ENCODE peak calls at places on chromosomes 11 and 22, in five cellular contexts. Z is K562, R is A549, J is IMR-90, C is HepG2. S is an unnamed sample.

GRCh38 chr11:117743121-117743815 is 53.7 kb downstream of the DSCAML1 start:
- DNase-seq in J (no peak), C (no peak), Z (no peak), R (no peak), S (no peak)

GRCh38 chr22:22836635-22837034 is 51.0 kb upstream of the IGLL5 start:
- DNase-seq in C (no peak), R (peak; percentile 6), Z (peak; percentile 53), J (no peak), S (no peak)

GRCh38 chr11:132866783-132867545 is 665.3 kb downstream of the OPCML start:
- DNase-seq in Z (no peak), C (no peak), J (peak; percentile 37), R (no peak), S (no peak)

GRCh38 chr11:25734592-25735211 is 597.2 kb upstream of the ANO3 start:
- DNase-seq in R (no peak), J (peak; percentile 19), Z (no peak), C (peak; percentile 8), S (no peak)

GRCh38 chr11:34052608-34053160 is 1.2 kb downstream of the CAPRIN1 start:
- DNase-seq in R (peak; percentile 36), Z (peak; percentile 47), C (no peak), J (no peak), S (no peak)

GRCh38 chr11:18312663-18313420 is 9.1 kb downstream of the HPS5 start:
- DNase-seq in R (no peak), C (no peak), Z (no peak), J (peak; percentile 44), S (no peak)

GRCh38 chr11:134207538-134208239 is 16.1 kb downstream of the NCAPD3 start:
- DNase-seq in C (peak; percentile 9), J (no peak), R (peak; percentile 25), Z (peak; percentile 55), S (peak; percentile 82)

GRCh38 chr22:25420925-25421904 is 143.3 kb upstream of the GRK3 start:
- DNase-seq in J (no peak), R (peak; percentile 40), C (no peak), Z (no peak), S (peak; percentile 70)

GRCh38 chr11:76369406-76369805 is 11.5 kb downstream of the THAP12 start:
- DNase-seq in J (no peak), Z (no peak), C (no peak), R (no peak), S (no peak)

DNA sequence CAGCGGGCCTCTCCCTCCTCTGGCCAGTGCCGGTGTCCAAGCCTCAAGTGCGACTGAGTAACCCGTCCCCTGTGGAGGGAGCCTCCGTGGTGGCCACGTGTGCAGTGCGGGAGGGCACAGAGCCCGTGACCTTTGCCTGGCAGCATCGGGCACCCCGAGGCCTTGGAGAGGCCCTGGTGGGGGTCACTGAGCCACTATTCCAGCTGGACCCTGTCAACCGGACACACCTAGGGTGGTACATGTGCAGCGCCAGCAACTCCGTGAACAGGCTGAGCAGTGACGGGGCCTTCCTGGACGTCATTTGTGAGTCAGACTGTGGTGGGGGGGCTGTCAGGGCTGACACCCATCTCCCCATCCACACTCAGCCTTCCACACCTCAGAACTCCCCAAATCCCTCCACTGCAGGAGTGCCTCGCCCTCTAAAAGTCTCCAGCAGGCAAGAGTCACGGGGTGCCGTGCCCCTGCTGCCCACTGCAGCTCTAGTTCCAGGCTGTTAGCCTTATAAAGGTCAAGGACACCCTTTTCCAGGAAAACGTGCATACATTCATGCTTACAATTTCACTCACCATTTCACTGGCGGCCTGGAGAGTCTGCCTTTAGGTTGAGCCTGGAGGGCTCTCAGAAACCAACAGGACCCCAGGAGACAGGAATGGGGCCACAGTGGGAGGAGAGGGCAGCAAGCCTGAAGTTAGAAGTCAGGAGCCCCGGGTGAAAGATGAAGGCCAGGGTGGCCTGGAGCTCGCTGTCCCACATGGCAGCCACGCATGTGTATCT is 2.6 kb downstream of the VSIG10L2 start:
- DNase-seq in R (no peak), Z (no peak), C (no peak), J (no peak), S (peak; percentile 38)
- TF ChIP-seq MAFK in R (no peak), Z (no peak), C (no peak), J (no peak), S (no peak)

DNA sequence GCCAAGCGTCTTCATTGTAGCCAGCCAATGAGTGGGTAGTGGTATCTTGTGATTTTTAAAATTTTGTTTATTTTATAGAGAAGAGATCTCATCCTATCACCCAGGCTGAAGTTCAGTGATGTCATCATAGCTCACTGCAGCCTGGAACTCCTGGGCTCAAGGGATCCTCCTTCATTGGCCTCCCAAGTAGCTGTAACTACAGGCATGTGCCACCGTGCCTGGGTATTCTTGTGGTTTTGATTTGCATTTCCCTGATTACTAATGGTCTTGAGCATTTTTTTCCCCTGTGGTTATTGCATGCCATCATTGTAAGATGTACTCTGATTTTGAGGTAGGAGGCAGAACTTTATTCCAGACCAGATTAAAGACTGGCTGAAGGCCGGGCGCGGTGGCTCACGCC is 2.4 kb upstream of the DENND6B start:
- DNase-seq in Z (no peak), J (peak; percentile 65), C (no peak), R (no peak), S (no peak)
- TF ChIP-seq MAFK in Z (no peak), J (no peak), C (no peak), R (no peak), S (no peak)

DNA sequence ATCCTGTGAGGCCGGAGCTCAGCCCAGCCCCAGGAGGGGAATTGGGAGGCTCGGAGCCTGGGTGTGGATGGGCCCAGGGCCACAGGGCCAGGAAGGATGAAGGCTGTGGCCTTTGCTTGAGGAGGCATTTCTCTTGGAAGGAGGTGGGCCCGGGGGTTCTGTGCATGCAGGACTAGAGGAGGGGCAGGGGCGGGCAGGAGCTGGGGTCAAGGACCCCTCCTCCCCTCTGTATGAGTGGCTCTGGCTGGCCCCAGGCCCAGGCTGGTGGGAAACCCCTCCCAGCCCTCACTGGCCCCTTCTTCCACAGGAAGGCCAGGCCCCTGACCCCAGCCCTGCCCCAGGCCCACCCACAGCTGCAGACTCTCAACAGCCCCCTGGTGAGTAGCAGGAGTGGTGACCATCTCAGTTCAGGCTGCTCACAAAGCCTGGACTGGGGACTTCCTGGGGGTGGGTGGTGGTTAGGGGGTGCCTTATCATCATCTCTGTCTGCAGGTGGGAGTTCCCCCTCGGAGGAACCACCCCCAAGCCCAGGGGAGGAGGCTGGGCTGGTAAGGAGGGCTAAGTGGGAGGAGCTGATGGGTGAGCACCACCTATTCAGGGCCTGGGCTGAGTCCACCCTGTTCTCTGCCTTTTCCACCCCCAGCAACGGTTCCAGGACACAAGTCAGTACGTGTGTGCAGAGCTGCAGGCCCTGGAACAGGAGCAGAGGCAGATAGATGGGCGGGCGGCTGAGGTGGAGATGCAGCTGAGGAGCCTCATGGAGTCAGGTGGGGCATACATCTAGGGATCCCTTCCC is 6.0 kb downstream of the KCNK7 start:
- DNase-seq in Z (peak; percentile 65), C (no peak), J (no peak), R (no peak), S (no peak)
- TF ChIP-seq MAFK in Z (no peak), C (no peak), J (no peak), R (no peak), S (no peak)

GRCh38 chr22:19058713-19059451 is 63.3 kb downstream of the DGCR2 start:
- DNase-seq in R (no peak), Z (no peak), C (no peak), J (no peak), S (no peak)
- TF ChIP-seq MAFK in R (no peak), Z (no peak), C (no peak), J (no peak), S (no peak)

GRCh38 chr11:93574821-93575220 is 31.6 kb upstream of the SMCO4 start:
- DNase-seq in R (no peak), J (no peak), C (no peak), Z (no peak), S (no peak)

GRCh38 chr11:93579187-93579773 is 36.1 kb upstream of the SMCO4 start:
- DNase-seq in R (no peak), C (no peak), J (no peak), Z (no peak), S (no peak)

GRCh38 chr11:93572621-93573020 is 29.4 kb upstream of the SMCO4 start:
- DNase-seq in J (no peak), Z (no peak), R (no peak), C (no peak), S (no peak)

GRCh38 chr11:93573184-93573583 is 30.0 kb upstream of the SMCO4 start:
- DNase-seq in R (peak; percentile 16), C (no peak), Z (no peak), J (no peak), S (no peak)

GRCh38 chr11:93577291-93577690 is 34.1 kb upstream of the SMCO4 start:
- DNase-seq in Z (no peak), J (peak; percentile 36), C (no peak), R (no peak), S (no peak)
- TF ChIP-seq MAFK in Z (no peak), J (no peak), C (no peak), R (no peak), S (no peak)

GRCh38 chr11:73752903-73753302 is 8.0 kb downstream of the RAB6A start:
- DNase-seq in C (no peak), Z (no peak), J (no peak), R (no peak), S (no peak)

GRCh38 chr11:73750238-73750637 is 10.6 kb downstream of the RAB6A start:
- DNase-seq in Z (no peak), J (no peak), R (no peak), C (peak; percentile 42), S (no peak)

GRCh38 chr11:73753938-73754337 is 6.9 kb downstream of the RAB6A start:
- DNase-seq in J (no peak), R (no peak), Z (no peak), C (peak; percentile 43), S (no peak)

GRCh38 chr11:73749118-73749517 is 11.8 kb downstream of the RAB6A start:
- DNase-seq in R (no peak), C (peak; percentile 67), J (no peak), Z (no peak), S (no peak)

DNA sequence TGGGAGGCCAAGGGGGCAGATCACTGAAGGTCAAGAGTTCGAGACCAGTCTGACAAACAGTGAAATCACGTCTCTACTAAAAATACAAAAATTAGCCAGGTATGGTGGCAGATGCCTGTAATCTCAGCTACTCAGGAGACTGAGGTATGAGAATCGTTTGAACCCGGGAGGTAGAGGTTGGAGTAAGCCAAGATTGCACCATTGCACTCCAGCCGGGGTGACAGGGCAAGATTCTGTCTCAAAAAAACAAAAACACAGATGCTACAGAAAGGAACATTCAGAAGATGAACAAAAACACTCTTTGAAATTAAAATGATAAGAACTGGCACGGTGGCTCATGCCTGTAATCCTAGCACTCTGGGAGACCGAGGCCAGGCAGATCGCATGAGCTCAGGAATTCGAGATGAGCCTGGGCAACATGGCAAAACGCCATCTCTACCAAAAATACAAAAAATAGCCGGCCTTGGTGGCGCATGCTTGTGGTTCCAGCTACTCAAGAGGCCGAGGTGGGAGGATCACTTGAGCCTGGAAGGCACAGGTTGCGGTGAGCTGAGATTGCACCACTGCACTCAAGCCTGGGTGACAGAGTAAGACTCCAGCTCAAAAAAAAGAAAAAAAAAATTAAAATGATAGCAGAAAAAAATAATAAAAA is 8.5 kb downstream of the RAB6A start:
- DNase-seq in J (no peak), Z (no peak), C (no peak), R (no peak), S (no peak)
- TF ChIP-seq MAFK in J (no peak), Z (no peak), C (no peak), R (no peak), S (no peak)

GRCh38 chr11:125166347-125166841 is 1.8 kb downstream of the PKNOX2 start:
- DNase-seq in Z (no peak), J (no peak), R (no peak), C (no peak), S (peak; percentile 64)
- TF ChIP-seq MAFK in Z (no peak), J (no peak), R (no peak), C (no peak), S (no peak)

S was measured in H1.